ENCODE peak calls at places on chromosomes 12 and 14, in four cellular contexts. H is pancreas, L is neuronal stem cell, S is aorta. F is an unnamed sample.

GRCh38 chr14:89185919-89186849 is 230.8 kb downstream of the FOXN3 start:
- DNase-seq in H (no peak), L (no peak), S (no peak), F (no peak)

GRCh38 chr12:89391726-89392336 is 39.5 kb upstream of the DUSP6 start:
- DNase-seq in H (no peak), S (no peak), L (no peak), F (no peak)

GRCh38 chr12:108842364-108842763 is 15.0 kb downstream of the SSH1 start:
- DNase-seq in S (no peak), H (no peak), L (no peak), F (no peak)

GRCh38 chr12:53046655-53047220 is 3.1 kb upstream of the TNS2 start:
- DNase-seq in H (peak), L (peak), S (peak), F (no peak)

GRCh38 chr14:96751505-96751904 is 45.7 kb upstream of the VRK1 start:
- DNase-seq in S (no peak), L (no peak), H (no peak), F (no peak)

GRCh38 chr14:73251516-73252215 is 14.4 kb downstream of the PAPLN start:
- DNase-seq in S (peak), L (no peak), H (no peak), F (no peak)

GRCh38 chr12:61524851-61525250 is 735.4 kb upstream of the USP15 start:
- DNase-seq in L (no peak), H (no peak), S (no peak), F (no peak)

GRCh38 chr12:108918206-108918605 is 38.3 kb downstream of the DAO start:
- DNase-seq in L (no peak), S (no peak), H (no peak), F (no peak)

GRCh38 chr14:96797943-96798349 is 764 bp downstream of the VRK1 start:
- DNase-seq in L (peak), H (peak), S (no peak), F (no peak)

GRCh38 chr14:31934767-31935266 is 142.3 kb upstream of the ARHGAP5 start:
- DNase-seq in L (no peak), H (peak), S (no peak), F (no peak)

GRCh38 chr12:120252071-120252906 is 13.2 kb downstream of the PXN start:
- DNase-seq in S (no peak), H (no peak), L (no peak), F (no peak)

GRCh38 chr12:131783915-131784541 is 44.2 kb upstream of the MMP17 start:
- DNase-seq in S (no peak), L (no peak), H (no peak), F (no peak)

GRCh38 chr12:21334100-21334499 is 617 bp downstream of the SLCO1A2 start:
- DNase-seq in H (no peak), S (no peak), L (no peak), F (no peak)

GRCh38 chr12:49482095-49483051 is 56.5 kb upstream of the KCNH3 start:
- DNase-seq in S (no peak), L (no peak), H (no peak), F (no peak)

GRCh38 chr12:53466640-53467039 is 14.7 kb downstream of the PCBP2 start:
- DNase-seq in S (no peak), L (no peak), H (no peak), F (no peak)

GRCh38 chr12:43653917-43654316 is 101.9 kb upstream of the ADAMTS20 start:
- DNase-seq in L (no peak), H (no peak), S (no peak), F (no peak)

GRCh38 chr12:52049688-52050087 is 1.6 kb upstream of the NR4A1 start:
- DNase-seq in S (no peak), L (no peak), H (no peak), F (no peak)

GRCh38 chr12:132205271-132206092 is 61.2 kb downstream of the NOC4L start:
- DNase-seq in H (no peak), L (no peak), S (no peak), F (no peak)

DNA sequence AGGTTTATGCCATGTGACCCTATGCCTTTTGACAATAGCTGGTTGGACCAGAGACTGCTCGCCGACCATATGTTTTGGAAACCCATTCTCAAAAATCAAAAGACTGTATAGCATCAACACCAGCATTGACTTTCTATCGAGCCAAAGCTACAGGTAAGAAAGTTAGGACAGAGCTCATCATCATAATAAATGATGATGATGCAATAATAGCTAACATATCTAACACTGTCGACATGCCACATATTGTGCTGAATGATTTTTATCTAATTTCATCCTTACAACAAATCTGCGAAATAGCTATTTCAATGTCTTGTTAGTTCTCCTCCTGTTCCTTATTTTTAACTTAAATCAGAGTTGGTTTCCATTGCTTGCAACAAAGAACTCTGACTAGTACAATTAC is 102.9 kb downstream of the EGLN3 start:
- DNase-seq in H (no peak), S (no peak), L (no peak), F (no peak)
- H3K27ac ChIP-seq in H (no peak), S (no peak), L (no peak), F (no peak)

GRCh38 chr14:104777808-104778249 is 17.7 kb downstream of the AKT1 start:
- DNase-seq in S (no peak), L (no peak), H (no peak), F (no peak)

GRCh38 chr14:104776481-104776880 is 19.1 kb downstream of the AKT1 start:
- DNase-seq in L (no peak), H (no peak), S (no peak), F (no peak)

GRCh38 chr14:104775073-104775489 is 20.5 kb downstream of the AKT1 start:
- DNase-seq in L (no peak), H (no peak), S (no peak), F (no peak)

GRCh38 chr14:104778694-104779331 is 16.7 kb downstream of the AKT1 start:
- DNase-seq in S (no peak), L (no peak), H (no peak), F (no peak)

GRCh38 chr14:104776961-104777807 is 18.4 kb downstream of the AKT1 start:
- DNase-seq in S (no peak), H (no peak), L (no peak), F (no peak)
- H3K27ac ChIP-seq in S (no peak), H (no peak), L (no peak), F (no peak)

GRCh38 chr12:19018302-19018980 is 111.1 kb upstream of the PLEKHA5 start:
- DNase-seq in H (no peak), S (no peak), L (no peak), F (no peak)
- H3K27ac ChIP-seq in H (peak), S (no peak), L (no peak), F (no peak)

GRCh38 chr14:95445676-95446075 is 70.8 kb downstream of the SYNE3 start:
- DNase-seq in S (no peak), H (no peak), L (no peak), F (no peak)
- H3K27ac ChIP-seq in S (no peak), H (no peak), L (no peak), F (no peak)

DNA sequence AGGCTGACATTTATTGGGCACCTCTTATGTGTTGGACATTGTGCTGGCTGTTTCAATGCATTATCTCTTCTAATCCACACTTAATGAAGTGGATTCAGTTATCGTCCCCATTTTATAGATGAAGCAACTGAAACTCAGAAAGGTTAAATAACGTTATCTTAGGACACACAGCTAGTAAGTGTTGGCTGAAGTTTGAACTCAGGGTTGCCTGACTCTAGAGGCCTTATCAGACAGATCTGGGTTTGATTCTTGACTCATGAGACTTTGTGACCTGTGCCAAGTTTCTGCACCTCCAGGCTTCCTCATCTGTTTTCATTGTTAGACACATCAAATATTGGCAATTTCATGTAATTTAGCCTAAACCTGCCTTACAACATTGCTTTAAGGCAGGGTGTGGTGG is 18.2 kb upstream of the IRF2BPL start:
- DNase-seq in S (no peak), H (no peak), L (no peak), F (no peak)
- H3K27ac ChIP-seq in S (no peak), H (no peak), L (no peak), F (peak)

DNA sequence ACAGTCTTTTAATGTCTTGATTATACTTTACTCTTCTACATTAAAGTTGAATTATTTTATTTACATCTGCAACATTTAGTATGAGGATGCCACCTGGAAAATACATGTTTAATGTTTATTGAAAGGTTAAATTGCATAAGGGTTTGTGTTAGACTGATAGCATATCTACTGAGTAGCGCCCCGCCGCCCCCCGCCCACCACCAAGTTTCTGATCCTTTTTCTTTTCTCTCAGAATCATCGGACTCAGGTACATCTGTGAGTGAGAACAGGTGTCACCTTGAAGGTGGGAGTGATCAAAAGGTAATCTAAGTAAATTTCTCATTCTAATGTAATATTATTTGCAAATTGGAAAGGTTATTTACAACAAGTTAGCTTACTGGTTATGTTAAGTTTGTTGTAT is 16.2 kb downstream of the MDM2 start:
- DNase-seq in L (no peak), S (no peak), H (no peak), F (no peak)
- H3K27ac ChIP-seq in L (no peak), S (no peak), H (no peak), F (no peak)

GRCh38 chr12:32522322-32523221 is 123.2 kb downstream of the FGD4 start:
- DNase-seq in L (no peak), H (no peak), S (no peak), F (no peak)
- H3K27ac ChIP-seq in L (no peak), H (peak), S (peak), F (no peak)

GRCh38 chr12:94265521-94265920 is 117.1 kb downstream of the PLXNC1 start:
- DNase-seq in S (no peak), L (no peak), H (no peak), F (no peak)
- H3K27ac ChIP-seq in S (no peak), L (no peak), H (no peak), F (peak)

F was measured in esophagus squamous epithelium.